ENCODE peak calls at places on chromosome 15, in eight cellular contexts. D is breast epithelium, W is activated B cell treated with CpG ODN at 0.5 μM for 24 hours, H is body of pancreas, O is A673, J is foreskin fibroblast, L is lower leg skin, I is A549. Z is an unnamed sample.

GRCh38 chr15:90449206-90449735 is 61.2 kb downstream of the IQGAP1 start:
- DNase-seq in W (no peak), L (no peak), H (no peak), O (no peak), D (no peak), I (no peak), J (peak; percentile 36), Z (no peak)

GRCh38 chr15:25176616-25176923 is 221.8 kb downstream of the SNRPN start:
- DNase-seq in L (peak; percentile 71), I (no peak), D (peak; percentile 7), W (no peak), H (no peak), O (no peak), J (no peak), Z (no peak)

GRCh38 chr15:65833501-65834220 is 35.6 kb upstream of the RAB11A start:
- DNase-seq in I (no peak), O (peak; percentile 37), D (no peak), L (no peak), W (no peak), H (peak; percentile 20), J (peak; percentile 23), Z (no peak)

GRCh38 chr15:64897345-64897985 is 14.2 kb upstream of the ANKDD1A start:
- DNase-seq in H (no peak), W (no peak), O (no peak), I (no peak), L (peak; percentile 93), J (peak; percentile 90), D (no peak), Z (no peak)

GRCh38 chr15:31461911-31462480 is 135.4 kb downstream of the KLF13 start:
- DNase-seq in O (no peak), H (no peak), I (no peak), L (peak; percentile 73), J (peak; percentile 38), D (no peak), W (no peak), Z (no peak)

GRCh38 chr15:61715082-61715481 is 345.2 kb downstream of the VPS13C start:
- DNase-seq in I (no peak), J (peak; percentile 70), H (peak; percentile 11), L (no peak), D (no peak), O (no peak), W (no peak), Z (no peak)

GRCh38 chr15:70867911-70868467 is 14.0 kb upstream of the LARP6 start:
- DNase-seq in H (no peak), W (no peak), O (no peak), D (no peak), L (no peak), I (no peak), J (peak; percentile 85), Z (no peak)

GRCh38 chr15:46456431-46456830 is 821.6 kb downstream of the SQOR start:
- DNase-seq in D (no peak), L (no peak), O (no peak), I (no peak), W (no peak), J (no peak), H (no peak), Z (no peak)

GRCh38 chr15:51374131-51374530 is 32.7 kb downstream of the GLDN start:
- DNase-seq in J (no peak), L (no peak), H (no peak), O (no peak), I (no peak), W (no peak), D (no peak), Z (no peak)

GRCh38 chr15:51368751-51369450 is 27.4 kb downstream of the GLDN start:
- DNase-seq in J (peak; percentile 87), D (no peak), H (no peak), I (peak; percentile 76), L (no peak), W (no peak), O (no peak), Z (no peak)

GRCh38 chr15:51369451-51369761 is 28.0 kb downstream of the GLDN start:
- DNase-seq in O (no peak), W (no peak), H (no peak), J (no peak), D (no peak), I (no peak), L (no peak), Z (no peak)

GRCh38 chr15:51368307-51368706 is 26.9 kb downstream of the GLDN start:
- DNase-seq in D (no peak), J (no peak), L (no peak), H (no peak), W (no peak), I (no peak), O (no peak), Z (no peak)

DNA sequence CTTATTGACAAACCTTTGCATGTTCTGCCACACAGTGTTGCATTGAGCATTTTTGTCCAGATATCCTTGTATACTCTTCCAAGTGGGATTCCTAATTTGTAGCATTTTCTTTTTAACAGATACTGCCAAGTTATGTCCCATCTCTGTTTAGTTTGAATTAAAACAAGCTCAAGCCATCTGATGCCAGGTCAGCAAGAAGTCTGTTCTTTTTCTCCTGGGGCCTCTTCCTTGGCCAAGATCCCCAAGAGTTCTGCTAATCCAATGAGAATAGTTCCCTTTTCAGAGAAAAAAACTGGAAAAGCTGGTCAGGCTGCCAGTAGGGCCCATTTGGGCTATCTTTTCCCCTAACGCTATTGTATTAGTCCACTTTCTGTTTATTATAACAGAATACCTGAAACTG is 29.8 kb downstream of the GLDN start:
- DNase-seq in W (no peak), H (no peak), O (no peak), L (no peak), D (no peak), I (no peak), J (no peak), Z (no peak)
- TF ChIP-seq CTCF in W (no peak), H (no peak), O (no peak), L (no peak), D (no peak), I (no peak), J (no peak), Z (no peak)

GRCh38 chr15:63243101-63243500 is 34.3 kb upstream of the APH1B start:
- DNase-seq in L (peak; percentile 89), O (no peak), I (no peak), J (peak; percentile 73), H (no peak), W (no peak), D (no peak), Z (no peak)
- TF ChIP-seq CTCF in L (no peak), O (no peak), I (no peak), J (no peak), H (no peak), W (no peak), D (no peak), Z (no peak)

GRCh38 chr15:40307421-40308165 is at the start of gene PLCB2:
- DNase-seq in I (no peak), J (no peak), H (no peak), W (peak; percentile 67), L (no peak), O (no peak), D (no peak), Z (no peak)
- TF ChIP-seq CTCF in I (no peak), J (no peak), H (no peak), W (no peak), L (no peak), O (peak; percentile 41), D (no peak), Z (no peak)

DNA sequence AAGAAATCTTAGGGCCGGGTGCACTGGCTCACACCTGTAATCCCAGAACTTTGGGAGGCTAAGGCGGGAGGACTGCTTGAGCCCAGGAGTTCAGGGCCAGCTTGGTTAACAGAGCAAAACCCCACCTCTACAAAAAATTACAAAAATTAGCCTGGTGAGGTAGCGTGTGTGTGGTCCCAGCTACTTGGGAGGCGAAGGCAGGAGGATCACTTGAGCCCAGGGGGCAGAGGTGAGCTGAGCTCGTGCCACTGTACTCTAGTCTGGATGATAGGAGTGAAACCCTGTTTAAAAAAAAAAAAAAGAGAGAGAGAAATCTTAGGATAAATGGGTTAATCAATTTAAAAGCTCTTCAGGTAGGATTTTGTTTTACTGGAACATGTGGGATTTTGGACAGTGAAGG is 31.2 kb upstream of the DUT start:
- DNase-seq in I (no peak), L (no peak), W (no peak), H (no peak), J (no peak), D (no peak), O (no peak), Z (no peak)
- TF ChIP-seq CTCF in I (no peak), L (no peak), W (no peak), H (no peak), J (no peak), D (no peak), O (no peak), Z (no peak)

GRCh38 chr15:60272623-60273022 is 125.2 kb downstream of the ANXA2 start:
- DNase-seq in J (no peak), H (no peak), O (no peak), D (no peak), I (no peak), L (no peak), W (no peak), Z (no peak)
- TF ChIP-seq CTCF in J (no peak), H (no peak), O (peak; percentile 17), D (no peak), I (no peak), L (no peak), W (no peak), Z (no peak)

DNA sequence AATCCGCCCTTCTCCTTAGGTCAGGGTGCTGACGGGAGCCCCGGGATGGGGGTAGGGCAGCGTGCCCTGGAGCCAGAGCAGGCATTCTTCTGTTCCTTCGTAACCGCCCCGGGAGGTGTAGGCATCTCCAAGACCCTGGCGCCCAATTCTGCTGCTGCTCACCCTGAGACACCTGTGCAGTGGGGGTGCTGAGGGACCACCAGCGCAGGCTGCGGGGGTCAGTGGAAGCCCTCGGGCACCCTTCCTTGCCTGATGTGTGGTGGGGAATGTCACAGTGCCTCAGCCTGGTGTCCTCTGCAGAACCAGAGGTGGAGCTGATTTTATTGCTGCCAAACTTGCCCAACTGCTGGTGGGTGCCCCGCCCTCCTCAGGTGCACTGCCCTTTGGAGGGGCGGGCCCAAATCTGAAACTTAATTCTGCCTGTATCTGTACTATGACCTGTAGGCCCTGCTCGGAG is 7.3 kb downstream of the CSK start:
- DNase-seq in J (no peak), O (no peak), H (no peak), I (no peak), D (no peak), L (no peak), W (no peak), Z (no peak)
- TF ChIP-seq CTCF in J (no peak), O (no peak), H (no peak), I (no peak), D (no peak), L (no peak), W (no peak), Z (no peak)

Z was measured in D721Med.